ENCODE peak calls at places on chromosomes 6 and 20, in seven cellular contexts. S is body of pancreas; R is GM23248; M is AG04450; X is upper lobe of right lung; J is PC-9; E is CD8-positive, alpha-beta memory T cell. U is an unnamed sample.
A peak's percentile ranks its signal among the peaks of the same experiment; 100 is the strongest.

GRCh38 chr6:147712841-147713240 is 204.4 kb downstream of the SAMD5 start:
- DNase-seq in X (no peak), R (no peak), M (no peak), S (no peak), J (no peak), E (no peak), U (no peak)

GRCh38 chr6:134703206-134703605 is 246.7 kb downstream of the ALDH8A1 start:
- DNase-seq in R (no peak), X (no peak), J (no peak), E (no peak), M (no peak), S (no peak), U (no peak)

GRCh38 chr20:46211331-46211722 is 93.2 kb downstream of the CD40 start:
- DNase-seq in S (no peak), X (no peak), M (no peak), J (no peak), E (no peak), R (no peak), U (no peak)

GRCh38 chr6:101824551-101825345 is 431.2 kb downstream of the GRIK2 start:
- DNase-seq in S (no peak), J (no peak), E (no peak), R (no peak), X (no peak), M (no peak), U (no peak)

GRCh38 chr6:160791459-160791858 is 89.4 kb downstream of the PLG start:
- DNase-seq in R (no peak), X (no peak), M (no peak), E (no peak), S (no peak), J (no peak), U (no peak)

GRCh38 chr6:138785980-138786379 is 9.9 kb upstream of the ECT2L start:
- DNase-seq in M (no peak), R (no peak), S (no peak), E (no peak), X (no peak), J (no peak), U (no peak)

GRCh38 chr6:131586544-131586943 is 13.5 kb downstream of the ARG1 start:
- DNase-seq in X (no peak), R (no peak), M (no peak), J (no peak), E (no peak), S (no peak), U (no peak)

GRCh38 chr6:43488667-43489276 is 11.4 kb downstream of the TJAP1 start:
- DNase-seq in S (no peak), R (peak; percentile 71), E (no peak), X (no peak), M (no peak), J (no peak), U (no peak)

GRCh38 chr6:37388578-37388977 is 34.8 kb downstream of the RNF8 start:
- DNase-seq in X (no peak), R (no peak), S (no peak), M (no peak), J (no peak), E (no peak), U (no peak)

GRCh38 chr20:53381568-53382262 is 211.9 kb downstream of the ZNF217 start:
- DNase-seq in J (no peak), S (no peak), M (no peak), X (no peak), R (no peak), E (no peak), U (no peak)

GRCh38 chr20:62149532-62150235 is 6.1 kb downstream of the SS18L1 start:
- DNase-seq in X (no peak), M (no peak), E (no peak), S (no peak), J (no peak), R (no peak), U (peak; percentile 68)
- H3K27ac ChIP-seq in X (no peak overlapping the region), M (peak overlapping the region; percentile 21), E (no peak overlapping the region), S (no peak overlapping the region), J (no peak overlapping the region), R (no peak overlapping the region), U (peak overlapping the region; percentile 25)

DNA sequence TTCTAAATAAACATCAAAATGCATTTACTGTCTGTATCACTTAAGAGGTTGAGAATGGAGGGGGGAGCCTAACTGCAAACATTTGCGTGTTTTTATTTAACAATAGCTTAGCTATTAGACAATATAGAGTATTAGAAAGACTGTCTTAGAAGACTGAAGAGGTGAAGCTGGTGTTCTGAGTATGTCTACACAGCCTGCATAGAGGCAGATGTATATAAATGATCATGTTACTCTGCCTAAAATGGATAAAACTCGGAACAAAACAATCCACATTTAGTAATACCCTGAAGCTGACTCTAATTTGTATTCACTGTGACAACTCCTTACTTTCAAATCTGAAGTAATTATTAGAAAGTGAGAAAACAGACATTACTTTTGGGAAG is 181.9 kb downstream of the GMPR start:
- DNase-seq in X (no peak), J (no peak), S (no peak), M (no peak), R (no peak), E (no peak), U (no peak)
- H3K27ac ChIP-seq in X (peak overlapping the region; percentile 70), J (no peak overlapping the region), S (no peak overlapping the region), M (no peak overlapping the region), R (peak overlapping the region; percentile 83), E (peak overlapping the region; percentile 94), U (no peak overlapping the region)

GRCh38 chr6:145277358-145278097 is 457.8 kb downstream of the EPM2A start:
- DNase-seq in R (no peak), S (no peak), X (no peak), M (no peak), J (no peak), E (no peak), U (no peak)

GRCh38 chr6:145275787-145276186 is 459.5 kb downstream of the EPM2A start:
- DNase-seq in M (no peak), X (no peak), S (no peak), R (no peak), J (no peak), E (no peak), U (no peak)

GRCh38 chr6:145276746-145277145 is 458.6 kb downstream of the EPM2A start:
- DNase-seq in R (peak; percentile 18), S (no peak), J (no peak), X (no peak), M (no peak), E (no peak), U (no peak)

GRCh38 chr6:145275019-145275418 is 460.3 kb downstream of the EPM2A start:
- DNase-seq in M (no peak), S (no peak), E (no peak), J (no peak), R (no peak), X (no peak), U (no peak)

GRCh38 chr6:145278163-145278807 is 457.0 kb downstream of the EPM2A start:
- DNase-seq in R (peak; percentile 31), S (no peak), X (no peak), M (no peak), E (no peak), J (no peak), U (no peak)
- H3K27ac ChIP-seq in R (no peak overlapping the region), S (no peak overlapping the region), X (no peak overlapping the region), M (no peak overlapping the region), E (no peak overlapping the region), J (no peak overlapping the region), U (no peak overlapping the region)

DNA sequence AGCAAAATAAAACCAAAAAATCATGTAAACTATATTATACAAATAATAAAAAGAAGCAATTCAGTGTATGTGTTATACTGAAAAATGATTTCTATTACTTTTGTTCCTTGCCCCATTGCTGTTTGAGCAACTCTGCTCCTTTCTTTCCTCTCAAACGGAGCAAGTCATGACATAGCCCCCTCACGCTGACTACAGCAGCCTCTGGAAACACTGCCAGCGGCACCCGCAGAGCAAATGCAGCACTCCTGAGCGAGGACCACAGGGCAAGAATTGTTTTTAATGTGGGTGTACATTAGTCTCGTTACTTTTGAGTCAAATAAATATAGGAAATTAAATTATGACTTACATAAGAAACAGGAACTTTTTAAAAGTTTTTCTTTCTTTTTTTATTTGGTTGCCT is 350.1 kb upstream of the HSF2 start:
- DNase-seq in J (no peak), M (no peak), X (no peak), S (no peak), R (peak; percentile 75), E (no peak), U (no peak)
- H3K27ac ChIP-seq in J (no peak overlapping the region), M (no peak overlapping the region), X (no peak overlapping the region), S (no peak overlapping the region), R (no peak overlapping the region), E (no peak overlapping the region), U (no peak overlapping the region)

DNA sequence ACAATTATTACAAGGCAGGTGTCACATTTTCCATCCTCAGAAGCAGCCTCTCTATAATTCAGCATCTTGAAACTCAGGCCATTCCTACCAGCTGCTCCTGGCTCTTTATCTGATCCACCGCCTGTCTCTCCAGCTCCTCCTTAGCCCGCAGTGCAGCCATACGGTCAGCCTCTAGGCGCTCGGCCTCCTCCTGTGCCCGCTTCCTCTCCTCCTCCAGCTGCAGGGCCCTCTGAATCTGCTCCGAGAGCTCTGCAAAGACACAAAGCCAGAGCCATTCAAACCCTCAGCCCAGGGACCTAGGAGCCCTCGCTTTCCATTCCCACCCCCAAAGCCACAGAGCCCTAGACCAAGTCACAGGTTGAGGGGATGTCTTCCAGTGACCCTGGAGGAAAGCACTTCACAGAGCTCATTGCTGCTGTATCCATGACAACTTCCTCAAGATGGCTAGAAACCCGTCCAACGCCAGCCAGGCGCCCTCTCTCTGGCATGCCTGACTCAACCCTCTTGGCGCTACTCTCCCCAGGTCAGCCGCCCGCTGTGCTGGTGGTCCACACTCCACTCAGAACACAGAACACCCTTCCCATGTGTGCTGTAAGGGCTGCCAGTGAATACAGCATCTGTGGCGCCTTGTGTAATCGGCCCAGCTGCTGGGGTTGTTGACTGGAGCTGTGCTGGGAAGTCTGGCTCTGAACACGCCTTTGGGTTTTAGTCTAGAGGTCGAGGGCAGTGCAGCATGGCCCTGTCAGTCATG is 49.3 kb downstream of the EZR start:
- DNase-seq in X (no peak), S (no peak), M (no peak), R (no peak), E (no peak), J (no peak), U (no peak)
- H3K27ac ChIP-seq in X (no peak overlapping the region), S (no peak overlapping the region), M (no peak overlapping the region), R (no peak overlapping the region), E (no peak overlapping the region), J (peak overlapping the region; percentile 86), U (peak overlapping the region; percentile 92)

GRCh38 chr6:50096267-50096666 is 46.5 kb upstream of the DEFB112 start:
- DNase-seq in R (no peak), M (no peak), E (no peak), S (no peak), J (no peak), X (no peak), U (no peak)

GRCh38 chr6:50093116-50093937 is 43.6 kb upstream of the DEFB112 start:
- DNase-seq in R (no peak), J (no peak), X (no peak), M (no peak), S (no peak), E (no peak), U (no peak)

GRCh38 chr6:50093938-50094272 is 44.2 kb upstream of the DEFB112 start:
- DNase-seq in M (no peak), E (no peak), S (no peak), J (no peak), X (no peak), R (no peak), U (no peak)

GRCh38 chr6:50102676-50103075 is 52.9 kb upstream of the DEFB112 start:
- DNase-seq in J (no peak), X (no peak), E (no peak), S (no peak), M (no peak), R (no peak), U (no peak)

DNA sequence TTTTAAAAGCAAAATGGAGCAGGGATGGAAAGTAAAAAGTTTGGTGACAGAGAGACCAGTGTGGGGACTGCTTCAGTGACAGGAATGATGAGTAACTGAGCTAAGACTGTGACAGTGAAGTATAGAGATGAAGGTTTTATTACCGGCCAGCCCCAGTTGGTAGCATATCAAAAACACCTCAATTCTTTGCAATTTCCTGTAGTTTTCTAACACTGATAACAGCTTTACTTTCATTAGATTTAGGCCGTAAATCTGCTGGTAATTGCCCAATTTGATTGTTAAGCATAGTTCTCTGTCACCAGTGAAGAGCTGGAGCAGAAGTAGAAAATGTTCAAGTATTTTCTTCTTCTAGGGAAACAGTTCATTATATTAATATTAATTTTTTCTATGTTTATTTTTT is 48.6 kb upstream of the DEFB112 start:
- DNase-seq in E (no peak), S (no peak), X (no peak), R (no peak), M (no peak), J (no peak), U (no peak)
- H3K27ac ChIP-seq in E (no peak overlapping the region), S (no peak overlapping the region), X (no peak overlapping the region), R (no peak overlapping the region), M (no peak overlapping the region), J (no peak overlapping the region), U (no peak overlapping the region)

U was measured in epithelial cell of prostate.